ENCODE peak calls at places on chromosomes 3 and 15, in six cellular contexts. One of them, this sample, is unnamed. For H3K4me1, the result is how much of the 10 kb centered on the place peaks cover.

GRCh38 chr3:48466386-48467109 is 20.0 kb downstream of the ATRIP start:
- DNase-seq in colonic mucosa: no peak
- DNase-seq in adrenal gland: no peak
- DNase-seq in A549: no peak
- DNase-seq in PC-3: no peak
- DNase-seq in ascending aorta: no peak
- DNase-seq in this sample: no peak

GRCh38 chr15:37106490-37107001 is 6.2 kb upstream of the MEIS2 start:
- DNase-seq in colonic mucosa: no peak
- DNase-seq in adrenal gland: no peak
- DNase-seq in A549: no peak
- DNase-seq in PC-3: no peak
- DNase-seq in ascending aorta: no peak
- DNase-seq in this sample: no peak

GRCh38 chr3:35296533-35296932 is 342.8 kb upstream of the ARPP21 start:
- DNase-seq in colonic mucosa: no peak
- DNase-seq in adrenal gland: no peak
- DNase-seq in A549: no peak
- DNase-seq in PC-3: no peak
- DNase-seq in ascending aorta: no peak
- DNase-seq in this sample: no peak

GRCh38 chr3:30943206-30943605 is 48.7 kb upstream of the GADL1 start:
- DNase-seq in colonic mucosa: no peak
- DNase-seq in adrenal gland: no peak
- DNase-seq in A549: no peak
- DNase-seq in PC-3: peak
- DNase-seq in ascending aorta: no peak
- DNase-seq in this sample: no peak

GRCh38 chr3:7172996-7173395 is 312.1 kb downstream of the GRM7 start:
- DNase-seq in colonic mucosa: no peak
- DNase-seq in adrenal gland: no peak
- DNase-seq in A549: no peak
- DNase-seq in PC-3: no peak
- DNase-seq in ascending aorta: no peak
- DNase-seq in this sample: no peak

GRCh38 chr3:48233542-48233941 is 7.4 kb upstream of the ZNF589 start:
- DNase-seq in colonic mucosa: no peak
- DNase-seq in adrenal gland: no peak
- DNase-seq in A549: no peak
- DNase-seq in PC-3: no peak
- DNase-seq in ascending aorta: no peak
- DNase-seq in this sample: no peak

GRCh38 chr3:12136371-12136770 is 22.3 kb downstream of the TIMP4 start:
- DNase-seq in colonic mucosa: no peak
- DNase-seq in adrenal gland: no peak
- DNase-seq in A549: no peak
- DNase-seq in PC-3: no peak
- DNase-seq in ascending aorta: no peak
- DNase-seq in this sample: no peak

GRCh38 chr3:122893754-122894668 is 99.1 kb downstream of the SLC49A4 start:
- DNase-seq in colonic mucosa: no peak
- DNase-seq in adrenal gland: no peak
- DNase-seq in A549: no peak
- DNase-seq in PC-3: peak
- DNase-seq in ascending aorta: no peak
- DNase-seq in this sample: no peak

GRCh38 chr3:39639344-39640236 is 169.8 kb upstream of the MYRIP start:
- DNase-seq in colonic mucosa: no peak
- DNase-seq in adrenal gland: peak
- DNase-seq in A549: peak
- DNase-seq in PC-3: peak
- DNase-seq in ascending aorta: no peak
- DNase-seq in this sample: peak

GRCh38 chr15:62079594-62079993 is 12.8 kb downstream of the C2CD4A start:
- DNase-seq in colonic mucosa: no peak
- DNase-seq in adrenal gland: no peak
- DNase-seq in A549: no peak
- DNase-seq in PC-3: no peak
- DNase-seq in ascending aorta: no peak
- DNase-seq in this sample: no peak

GRCh38 chr3:45666729-45667440 is 22.3 kb upstream of the SACM1L start:
- DNase-seq in colonic mucosa: no peak
- DNase-seq in adrenal gland: no peak
- DNase-seq in A549: no peak
- DNase-seq in PC-3: peak
- DNase-seq in ascending aorta: no peak
- DNase-seq in this sample: no peak

GRCh38 chr15:52379395-52380111 is 83.9 kb upstream of the MYO5C start:
- DNase-seq in colonic mucosa: no peak
- DNase-seq in adrenal gland: no peak
- DNase-seq in A549: no peak
- DNase-seq in PC-3: no peak
- DNase-seq in ascending aorta: no peak
- DNase-seq in this sample: no peak

GRCh38 chr3:33211444-33211843 is 7.2 kb downstream of the SUSD5 start:
- DNase-seq in colonic mucosa: no peak
- DNase-seq in adrenal gland: no peak
- DNase-seq in A549: peak
- DNase-seq in PC-3: peak
- DNase-seq in ascending aorta: peak
- DNase-seq in this sample: peak

DNA sequence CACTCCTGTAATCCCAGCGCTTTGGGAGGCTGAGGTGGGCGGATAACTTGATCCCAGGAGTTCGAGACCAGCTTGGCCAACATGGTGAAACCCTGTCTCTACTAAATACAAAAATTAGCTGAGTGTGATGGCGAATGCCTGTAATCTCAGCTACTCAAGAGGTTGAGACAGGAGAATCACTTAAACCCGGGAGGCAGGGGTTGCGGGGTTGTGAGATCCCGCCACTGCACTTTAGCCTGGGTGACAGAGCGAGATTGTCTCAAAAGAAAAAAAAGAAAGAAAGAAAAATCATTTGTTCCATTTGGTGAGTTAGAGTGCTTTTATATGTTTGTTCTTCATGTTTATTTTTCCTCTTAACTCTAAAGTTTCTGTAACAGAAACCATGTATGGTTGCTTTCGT is 7.3 kb downstream of the NCK1 start:
- DNase-seq in colonic mucosa: no peak
- DNase-seq in adrenal gland: no peak
- DNase-seq in A549: no peak
- DNase-seq in PC-3: no peak
- DNase-seq in ascending aorta: no peak
- DNase-seq in this sample: no peak
- H3K4me1 ChIP-seq in colonic mucosa: under half
- H3K4me1 ChIP-seq in adrenal gland: under half
- H3K4me1 ChIP-seq in A549: under half
- H3K4me1 ChIP-seq in PC-3: under half
- H3K4me1 ChIP-seq in ascending aorta: under half
- H3K4me1 ChIP-seq in this sample: under half

DNA sequence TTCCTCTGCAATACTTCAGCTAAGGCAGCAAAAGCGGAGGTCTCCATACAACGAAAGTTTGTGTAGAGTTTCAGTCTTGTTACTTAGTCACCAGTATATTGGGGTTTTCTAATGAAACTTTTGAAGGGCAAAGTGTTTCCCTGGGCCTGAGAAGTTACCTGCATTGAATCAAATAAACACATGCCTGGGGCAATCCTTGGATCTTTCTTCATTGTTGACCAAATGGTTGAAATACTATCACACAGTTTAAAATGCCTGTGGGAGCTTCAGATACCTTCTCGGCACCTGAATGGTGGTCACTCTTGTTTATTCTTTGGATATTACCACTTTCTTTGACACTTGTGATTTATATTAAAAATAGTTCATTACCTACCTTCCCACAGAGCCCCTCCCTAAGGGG is 988 bp upstream of the CHSY1 start:
- DNase-seq in colonic mucosa: no peak
- DNase-seq in adrenal gland: no peak
- DNase-seq in A549: no peak
- DNase-seq in PC-3: peak
- DNase-seq in ascending aorta: no peak
- DNase-seq in this sample: no peak
- H3K27ac ChIP-seq in colonic mucosa: no peak
- H3K27ac ChIP-seq in adrenal gland: peak
- H3K27ac ChIP-seq in A549: peak
- H3K27ac ChIP-seq in PC-3: no peak
- H3K27ac ChIP-seq in ascending aorta: peak
- H3K27ac ChIP-seq in this sample: peak

GRCh38 chr15:67077641-67078215 is 12.3 kb downstream of the SMAD3 start:
- DNase-seq in colonic mucosa: peak
- DNase-seq in adrenal gland: no peak
- DNase-seq in A549: no peak
- DNase-seq in PC-3: no peak
- DNase-seq in ascending aorta: no peak
- DNase-seq in this sample: no peak

GRCh38 chr15:67080118-67080899 is 14.9 kb downstream of the SMAD3 start:
- DNase-seq in colonic mucosa: no peak
- DNase-seq in adrenal gland: no peak
- DNase-seq in A549: no peak
- DNase-seq in PC-3: no peak
- DNase-seq in ascending aorta: no peak
- DNase-seq in this sample: peak

GRCh38 chr15:67080900-67081431 is 15.6 kb downstream of the SMAD3 start:
- DNase-seq in colonic mucosa: peak
- DNase-seq in adrenal gland: no peak
- DNase-seq in A549: no peak
- DNase-seq in PC-3: peak
- DNase-seq in ascending aorta: peak
- DNase-seq in this sample: peak

GRCh38 chr15:67082007-67082536 is 16.7 kb downstream of the SMAD3 start:
- DNase-seq in colonic mucosa: peak
- DNase-seq in adrenal gland: no peak
- DNase-seq in A549: no peak
- DNase-seq in PC-3: peak
- DNase-seq in ascending aorta: no peak
- DNase-seq in this sample: no peak

DNA sequence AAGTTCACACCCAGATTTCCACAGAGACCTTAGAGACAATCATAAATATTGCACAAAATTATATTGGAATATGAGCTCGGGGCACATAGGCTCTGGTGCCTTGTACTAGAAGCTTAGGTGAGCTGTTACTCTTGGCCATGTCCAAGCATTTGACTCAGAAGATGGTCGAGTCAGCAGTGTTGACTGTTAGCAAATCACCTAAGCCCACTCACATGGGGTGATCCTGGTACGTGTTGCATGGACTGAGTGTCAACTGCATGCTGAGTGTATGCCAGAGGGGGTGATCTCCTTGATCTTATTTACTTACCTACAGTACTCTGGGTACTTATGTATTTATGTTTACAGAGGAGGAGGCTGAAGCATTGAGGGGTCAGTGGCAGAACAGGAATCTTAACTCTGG is 14.0 kb downstream of the SMAD3 start:
- DNase-seq in colonic mucosa: no peak
- DNase-seq in adrenal gland: no peak
- DNase-seq in A549: no peak
- DNase-seq in PC-3: no peak
- DNase-seq in ascending aorta: no peak
- DNase-seq in this sample: no peak
- H3K4me1 ChIP-seq in colonic mucosa: under half
- H3K4me1 ChIP-seq in adrenal gland: under half
- H3K4me1 ChIP-seq in A549: half or more
- H3K4me1 ChIP-seq in PC-3: half or more
- H3K4me1 ChIP-seq in ascending aorta: under half
- H3K4me1 ChIP-seq in this sample: half or more

GRCh38 chr15:85024003-85024402 is 42.3 kb downstream of the PDE8A start:
- DNase-seq in colonic mucosa: no peak
- DNase-seq in adrenal gland: no peak
- DNase-seq in A549: no peak
- DNase-seq in PC-3: no peak
- DNase-seq in ascending aorta: no peak
- DNase-seq in this sample: no peak
- H3K27ac ChIP-seq in colonic mucosa: no peak
- H3K27ac ChIP-seq in adrenal gland: no peak
- H3K27ac ChIP-seq in A549: peak
- H3K27ac ChIP-seq in PC-3: peak
- H3K27ac ChIP-seq in ascending aorta: no peak
- H3K27ac ChIP-seq in this sample: no peak

DNA sequence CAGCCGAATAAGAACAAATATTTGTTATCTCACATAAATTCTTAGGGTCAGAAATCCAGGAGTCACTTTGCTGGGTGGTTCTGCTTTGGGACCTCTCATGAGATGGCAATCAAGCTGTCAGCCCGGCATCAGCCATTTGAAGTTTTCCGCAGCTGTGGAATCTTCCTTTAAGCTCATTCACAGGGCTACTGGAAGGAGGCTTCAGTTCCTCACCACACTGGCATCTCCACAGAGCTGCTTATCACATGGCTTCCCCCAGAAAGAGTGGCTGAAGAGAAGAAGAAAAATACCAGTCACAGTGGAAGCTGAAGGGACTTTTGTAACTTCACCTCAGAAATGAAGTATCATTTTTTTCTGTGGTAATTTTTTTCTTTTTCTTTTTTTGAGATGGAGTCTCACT is 267.7 kb downstream of the CHL1 start:
- DNase-seq in colonic mucosa: no peak
- DNase-seq in adrenal gland: no peak
- DNase-seq in A549: no peak
- DNase-seq in PC-3: no peak
- DNase-seq in ascending aorta: no peak
- DNase-seq in this sample: no peak
- H3K4me1 ChIP-seq in colonic mucosa: under half
- H3K4me1 ChIP-seq in adrenal gland: under half
- H3K4me1 ChIP-seq in A549: under half
- H3K4me1 ChIP-seq in PC-3: under half
- H3K4me1 ChIP-seq in ascending aorta: under half
- H3K4me1 ChIP-seq in this sample: under half

DNA sequence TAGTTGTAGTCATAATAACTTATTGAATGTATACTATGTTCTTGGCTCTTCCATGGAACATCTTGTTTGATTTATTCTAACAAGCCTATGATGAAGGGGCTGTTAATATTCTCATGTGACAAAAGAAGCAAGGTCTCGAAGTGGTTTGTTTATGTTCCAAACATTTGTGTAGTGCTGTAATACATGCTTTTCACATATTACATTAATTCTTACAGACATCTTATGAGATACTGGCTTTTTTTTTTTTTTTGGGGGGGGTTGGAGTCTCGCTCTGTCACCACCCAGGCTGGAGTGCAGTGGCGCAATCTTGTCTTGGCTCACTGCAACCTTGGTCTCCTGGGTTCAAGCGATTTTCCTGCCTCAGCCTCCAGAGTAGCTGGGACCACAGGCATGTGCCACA is 252.3 kb downstream of the PTPRG start:
- DNase-seq in colonic mucosa: no peak
- DNase-seq in adrenal gland: no peak
- DNase-seq in A549: no peak
- DNase-seq in PC-3: no peak
- DNase-seq in ascending aorta: no peak
- DNase-seq in this sample: no peak
- H3K27ac ChIP-seq in colonic mucosa: no peak
- H3K27ac ChIP-seq in adrenal gland: no peak
- H3K27ac ChIP-seq in A549: no peak
- H3K27ac ChIP-seq in PC-3: no peak
- H3K27ac ChIP-seq in ascending aorta: no peak
- H3K27ac ChIP-seq in this sample: no peak